ENCODE peak calls at places on chromosomes 13 and 19, in eight cellular contexts. J is smooth muscle cell of the brain vasculature; A is A673; F is fibroblast of lung; K is stimulated activated CD8-positive, alpha-beta memory T cell treated with anti-CD3 and anti-CD28 coated beads, Interleukin-2, amount 100 ng/mL, for 48 hours; H is effector memory CD4-positive, alpha-beta T cell; N is Calu3; C is NCI-H2081. D is an unnamed sample.

GRCh38 chr13:95056266-95056665 is 245.0 kb downstream of the ABCC4 start:
- DNase-seq in J (no peak), A (no peak), F (no peak), K (no peak), H (no peak), N (no peak), C (no peak), D (no peak)

GRCh38 chr19:4844348-4845179 is 13.1 kb upstream of the TICAM1 start:
- DNase-seq in J (no peak), A (no peak), F (no peak), K (no peak), H (no peak), N (no peak), C (no peak), D (no peak)

GRCh38 chr19:10593820-10594637 is 6.9 kb upstream of the AP1M2 start:
- DNase-seq in J (no peak), A (no peak), F (no peak), K (no peak), H (no peak), N (no peak), C (no peak), D (no peak)

GRCh38 chr13:77637583-77637982 is 59.9 kb upstream of the SLAIN1 start:
- DNase-seq in J (no peak), A (no peak), F (no peak), K (no peak), H (no peak), N (no peak), C (no peak), D (no peak)

GRCh38 chr19:5130371-5131030 is 161.6 kb downstream of the KDM4B start:
- DNase-seq in J (no peak), A (no peak), F (no peak), K (no peak), H (peak), N (no peak), C (no peak), D (no peak)

GRCh38 chr19:14494910-14495677 is 833 bp downstream of the GIPC1 start:
- DNase-seq in J (no peak), A (no peak), F (no peak), K (no peak), H (no peak), N (peak), C (no peak), D (no peak)

GRCh38 chr19:15136234-15136954 is 29.2 kb downstream of the SYDE1 start:
- DNase-seq in J (no peak), A (no peak), F (peak), K (no peak), H (no peak), N (no peak), C (no peak), D (no peak)

GRCh38 chr19:30898353-30899103 is 450.7 kb downstream of the TSHZ3 start:
- DNase-seq in J (no peak), A (no peak), F (no peak), K (no peak), H (no peak), N (no peak), C (no peak), D (no peak)

GRCh38 chr13:79373916-79374315 is 32.1 kb downstream of the RBM26 start:
- DNase-seq in J (no peak), A (no peak), F (no peak), K (no peak), H (no peak), N (no peak), C (no peak), D (no peak)

GRCh38 chr13:61654501-61654900 is 238.9 kb upstream of the PCDH20 start:
- DNase-seq in J (no peak), A (no peak), F (no peak), K (no peak), H (no peak), N (no peak), C (no peak), D (no peak)

GRCh38 chr13:34114581-34114980 is 296.6 kb downstream of the RFC3 start:
- DNase-seq in J (no peak), A (no peak), F (no peak), K (no peak), H (no peak), N (no peak), C (no peak), D (no peak)

GRCh38 chr13:33275916-33276315 is 9.6 kb downstream of the STARD13 start:
- DNase-seq in J (no peak), A (no peak), F (peak), K (no peak), H (no peak), N (no peak), C (no peak), D (no peak)

GRCh38 chr19:3383121-3383722 is 16.8 kb downstream of the NFIC start:
- DNase-seq in J (no peak), A (no peak), F (no peak), K (no peak), H (no peak), N (no peak), C (no peak), D (no peak)

GRCh38 chr19:18879579-18880373 is 16.2 kb downstream of the CERS1 start:
- DNase-seq in J (no peak), A (peak), F (no peak), K (no peak), H (peak), N (peak), C (peak), D (no peak)

GRCh38 chr13:73900591-73900990 is 233.6 kb downstream of the KLF12 start:
- DNase-seq in J (no peak), A (no peak), F (peak), K (no peak), H (no peak), N (no peak), C (no peak), D (no peak)

GRCh38 chr13:66618702-66619101 is 611.4 kb downstream of the PCDH9 start:
- DNase-seq in J (peak), A (peak), F (peak), K (no peak), H (no peak), N (no peak), C (peak), D (no peak)

GRCh38 chr19:15971217-15971616 is 22.4 kb downstream of the OR10H4 start:
- DNase-seq in J (no peak), A (no peak), F (no peak), K (no peak), H (no peak), N (no peak), C (no peak), D (no peak)

GRCh38 chr19:43105496-43105895 is 23.0 kb upstream of the PSG2 start:
- DNase-seq in J (no peak), A (no peak), F (peak), K (no peak), H (no peak), N (no peak), C (no peak), D (no peak)

GRCh38 chr13:112720251-112720650 is 30.4 kb downstream of the ATP11A start:
- DNase-seq in J (no peak), A (no peak), F (no peak), K (no peak), H (no peak), N (no peak), C (no peak), D (no peak)

GRCh38 chr19:49639401-49640112 is 386 bp downstream of the RRAS start:
- DNase-seq in J (no peak), A (peak), F (no peak), K (no peak), H (no peak), N (no peak), C (no peak), D (no peak)

GRCh38 chr13:29654807-29655547 is 59.5 kb upstream of the SLC7A1 start:
- DNase-seq in J (no peak), A (no peak), F (peak), K (no peak), H (no peak), N (no peak), C (no peak), D (no peak)

GRCh38 chr13:20360041-20360491 is 127.9 kb upstream of the GJB6 start:
- DNase-seq in J (no peak), A (peak), F (peak), K (no peak), H (no peak), N (no peak), C (no peak), D (no peak)

GRCh38 chr13:43113603-43114002 is 90.2 kb downstream of the DNAJC15 start:
- DNase-seq in J (no peak), A (no peak), F (no peak), K (no peak), H (no peak), N (no peak), C (no peak), D (no peak)

GRCh38 chr13:32115069-32115468 is 83.5 kb downstream of the FRY start:
- DNase-seq in J (no peak), A (no peak), F (no peak), K (no peak), H (no peak), N (no peak), C (no peak), D (no peak)

GRCh38 chr19:49503582-49503962 is 7.3 kb downstream of the RPS11 start:
- DNase-seq in J (no peak), A (no peak), F (no peak), K (no peak), H (no peak), N (no peak), C (no peak), D (no peak)

GRCh38 chr19:11849264-11849615 is 714 bp downstream of the ZNF439 start:
- DNase-seq in J (no peak), A (no peak), F (peak), K (no peak), H (no peak), N (no peak), C (no peak), D (no peak)

GRCh38 chr13:111906816-111907215 is 160.1 kb upstream of the SOX1 start:
- DNase-seq in J (no peak), A (no peak), F (no peak), K (no peak), H (no peak), N (no peak), C (no peak), D (no peak)

GRCh38 chr19:38710416-38710702 is 33.9 kb downstream of the CAPN12 start:
- DNase-seq in J (no peak), A (no peak), F (no peak), K (no peak), H (no peak), N (no peak), C (no peak), D (no peak)

GRCh38 chr19:28883241-28883693 is 329.7 kb downstream of the UQCRFS1 start:
- DNase-seq in J (no peak), A (no peak), F (peak), K (no peak), H (no peak), N (no peak), C (no peak), D (no peak)

GRCh38 chr13:30039506-30039905 is 189.1 kb upstream of the UBL3 start:
- DNase-seq in J (no peak), A (peak), F (no peak), K (no peak), H (no peak), N (no peak), C (no peak), D (no peak)